ENCODE peak calls at places on chromosomes 3 and 15, in six cellular contexts. L is psoas muscle, N is AG04450, A is lower lobe of right lung, O is neural progenitor cell, C is OCI-LY7. P is an unnamed sample.

GRCh38 chr3:33722626-33723370 is 4.7 kb upstream of the CLASP2 start:
- DNase-seq in L (no peak), N (no peak), A (no peak), O (no peak), C (no peak), P (no peak)

GRCh38 chr3:137792633-137793271 is 28.6 kb downstream of the SOX14 start:
- DNase-seq in L (no peak), N (no peak), A (peak; percentile 46), O (peak; percentile 73), C (peak; percentile 27), P (peak; percentile 8)

GRCh38 chr15:89117790-89118189 is 29.5 kb downstream of the ABHD2 start:
- DNase-seq in L (no peak), N (no peak), A (no peak), O (no peak), C (no peak), P (no peak)

GRCh38 chr3:136495213-136495612 is 245.1 kb downstream of the PCCB start:
- DNase-seq in L (no peak), N (no peak), A (no peak), O (no peak), C (no peak), P (no peak)

GRCh38 chr3:62604301-62604700 is 231.0 kb upstream of the FEZF2 start:
- DNase-seq in L (no peak), N (no peak), A (no peak), O (no peak), C (no peak), P (no peak)

GRCh38 chr15:75723847-75724660 is 11.4 kb upstream of the CSPG4 start:
- DNase-seq in L (peak; percentile 91), N (peak; percentile 87), A (peak; percentile 91), O (peak; percentile 36), C (no peak), P (peak; percentile 47)

GRCh38 chr3:168517514-168518071 is 421.9 kb upstream of the GOLIM4 start:
- DNase-seq in L (no peak), N (no peak), A (no peak), O (no peak), C (no peak), P (no peak)

GRCh38 chr3:128273116-128273840 is 120.0 kb downstream of the EEFSEC start:
- DNase-seq in L (no peak), N (no peak), A (no peak), O (no peak), C (no peak), P (no peak)

GRCh38 chr15:85485956-85486567 is 105.7 kb downstream of the AKAP13 start:
- DNase-seq in L (no peak), N (peak; percentile 58), A (no peak), O (peak; percentile 80), C (peak; percentile 81), P (peak; percentile 63)

GRCh38 chr3:69441028-69441427 is 55.1 kb upstream of the FRMD4B start:
- DNase-seq in L (no peak), N (no peak), A (no peak), O (no peak), C (no peak), P (no peak)

GRCh38 chr3:54188176-54188791 is 65.9 kb downstream of the CACNA2D3 start:
- DNase-seq in L (no peak), N (no peak), A (no peak), O (peak; percentile 90), C (peak; percentile 57), P (peak; percentile 66)

GRCh38 chr15:68353418-68354145 is 76.0 kb downstream of the FEM1B start:
- DNase-seq in L (no peak), N (no peak), A (no peak), O (no peak), C (no peak), P (no peak)

GRCh38 chr3:39065197-39065596 is 13.4 kb downstream of the WDR48 start:
- DNase-seq in L (no peak), N (no peak), A (no peak), O (peak; percentile 69), C (peak; percentile 81), P (no peak)

GRCh38 chr3:133492159-133492860 is 81.2 kb upstream of the CDV3 start:
- DNase-seq in L (no peak), N (no peak), A (no peak), O (no peak), C (peak; percentile 72), P (no peak)

GRCh38 chr3:154040283-154040682 is 80.9 kb upstream of the ARHGEF26 start:
- DNase-seq in L (no peak), N (no peak), A (no peak), O (no peak), C (peak; percentile 21), P (no peak)

GRCh38 chr15:67807141-67807540 is 18.2 kb upstream of the SKOR1 start:
- DNase-seq in L (peak; percentile 43), N (no peak), A (no peak), O (no peak), C (no peak), P (no peak)

GRCh38 chr3:140733623-140734022 is 55.8 kb downstream of the TRIM42 start:
- DNase-seq in L (no peak), N (no peak), A (no peak), O (no peak), C (no peak), P (no peak)

GRCh38 chr3:39937874-39938273 is 128.5 kb downstream of the MYRIP start:
- DNase-seq in L (no peak), N (no peak), A (no peak), O (no peak), C (no peak), P (no peak)

GRCh38 chr3:80087769-80088168 is 320.0 kb upstream of the ROBO1 start:
- DNase-seq in L (no peak), N (no peak), A (no peak), O (no peak), C (no peak), P (no peak)

GRCh38 chr3:160948273-160948672 is 156.9 kb downstream of the B3GALNT1 start:
- DNase-seq in L (no peak), N (no peak), A (no peak), O (no peak), C (no peak), P (no peak)

GRCh38 chr3:136070953-136071949 is 105.7 kb downstream of the PPP2R3A start:
- DNase-seq in L (peak; percentile 55), N (no peak), A (no peak), O (no peak), C (peak; percentile 28), P (no peak)

GRCh38 chr15:61457050-61457733 is 228.1 kb upstream of the RORA start:
- DNase-seq in L (no peak), N (no peak), A (no peak), O (no peak), C (no peak), P (no peak)

GRCh38 chr15:39028069-39028468 is 463.5 kb upstream of the RASGRP1 start:
- DNase-seq in L (peak; percentile 75), N (no peak), A (no peak), O (no peak), C (no peak), P (no peak)

GRCh38 chr15:90230071-90230494 is 3.7 kb downstream of the CIB1 start:
- DNase-seq in L (peak; percentile 80), N (no peak), A (no peak), O (no peak), C (no peak), P (no peak)

GRCh38 chr3:53223025-53223424 is 32.8 kb downstream of the TKT start:
- DNase-seq in L (no peak), N (no peak), A (no peak), O (no peak), C (no peak), P (no peak)

GRCh38 chr3:172056416-172056815 is 17.0 kb downstream of the FNDC3B start:
- DNase-seq in L (no peak), N (no peak), A (no peak), O (no peak), C (no peak), P (no peak)

GRCh38 chr3:55169608-55170010 is 241.8 kb upstream of the LRTM1 start:
- DNase-seq in L (no peak), N (peak; percentile 100), A (no peak), O (no peak), C (no peak), P (no peak)

GRCh38 chr15:32694222-32694983 is 23.4 kb upstream of the GREM1 start:
- DNase-seq in L (no peak), N (no peak), A (no peak), O (no peak), C (no peak), P (no peak)

GRCh38 chr3:121995190-121996137 is 26.6 kb downstream of the ILDR1 start:
- DNase-seq in L (peak; percentile 64), N (peak; percentile 11), A (peak; percentile 77), O (peak; percentile 76), C (peak; percentile 87), P (peak; percentile 4)

GRCh38 chr15:65033659-65034269 is 4.3 kb upstream of the MTFMT start:
- DNase-seq in L (no peak), N (no peak), A (no peak), O (peak; percentile 56), C (peak; percentile 68), P (no peak)

GRCh38 chr15:52486003-52486996 is 42.4 kb downstream of the MYO5A start:
- DNase-seq in L (no peak), N (no peak), A (no peak), O (peak; percentile 50), C (no peak), P (peak; percentile 34)

GRCh38 chr15:60299452-60300047 is 98.2 kb downstream of the ANXA2 start:
- DNase-seq in L (no peak), N (no peak), A (no peak), O (peak; percentile 33), C (no peak), P (no peak)
- TF ChIP-seq CTCF in L (no peak), N (peak; percentile 24), A (peak; percentile 20), O (peak; percentile 17), C (no peak), P (peak; percentile 22)

DNA sequence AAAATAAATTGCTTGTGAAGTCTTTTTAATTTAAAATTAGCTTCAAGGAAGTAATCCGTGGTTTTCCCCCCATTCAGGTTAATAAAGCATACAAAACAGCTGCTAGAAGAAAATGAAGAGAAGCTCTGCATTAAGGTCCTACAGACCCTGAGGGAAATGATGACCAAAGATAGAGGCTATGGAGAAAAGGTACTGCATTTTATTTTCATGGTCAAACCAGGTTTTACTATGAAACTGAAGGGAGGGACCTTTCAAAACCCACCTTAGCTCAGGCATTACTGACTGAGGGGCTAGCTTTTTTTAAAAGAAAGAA is 218.5 kb downstream of the ITPR1 start:
- DNase-seq in L (no peak), N (no peak), A (no peak), O (no peak), C (no peak), P (no peak)
- TF ChIP-seq CTCF in L (no peak), N (no peak), A (no peak), O (no peak), C (peak; percentile 61), P (no peak)

GRCh38 chr3:105281989-105282388 is 84.7 kb upstream of the ALCAM start:
- DNase-seq in L (no peak), N (no peak), A (no peak), O (no peak), C (no peak), P (no peak)

GRCh38 chr3:105285653-105286241 is 81.0 kb upstream of the ALCAM start:
- DNase-seq in L (no peak), N (no peak), A (no peak), O (no peak), C (no peak), P (no peak)

GRCh38 chr3:105284876-105285275 is 81.8 kb upstream of the ALCAM start:
- DNase-seq in L (no peak), N (no peak), A (no peak), O (no peak), C (no peak), P (no peak)
- TF ChIP-seq CTCF in L (no peak), N (no peak), A (no peak), O (no peak), C (no peak), P (no peak)

GRCh38 chr3:47412842-47413520 is 32.2 kb downstream of the PTPN23 start:
- DNase-seq in L (no peak), N (no peak), A (no peak), O (no peak), C (no peak), P (no peak)
- TF ChIP-seq CTCF in L (no peak), N (peak; percentile 14), A (no peak), O (no peak), C (no peak), P (peak; percentile 17)

P was measured in neural crest cell.